ENCODE peak calls at places on chromosomes 1 and 21, in seven cellular contexts. Y is H4; H is kidney epithelial cell; S is erythroblast; Q is activated CD8-positive, alpha-beta memory T cell treated with anti-CD3 and anti-CD28 coated beads for 48 hours; X is psoas muscle; G is activated CD4-positive, CD25-positive, alpha-beta regulatory T cell treated with anti-CD3 and anti-CD28 coated beads, Interleukin-2, amount 50 U/mL, for 72 hours. F is an unnamed sample.

GRCh38 chr21:38561205-38561604 is 62.9 kb upstream of the ERG start:
- DNase-seq in S (no peak), Y (no peak), Q (no peak), G (no peak), X (no peak), H (no peak), F (no peak)

GRCh38 chr1:195569934-195570333 is 1038.3 kb downstream of the KCNT2 start:
- DNase-seq in S (no peak), H (no peak), Y (no peak), Q (no peak), G (no peak), X (no peak), F (no peak)

GRCh38 chr21:27246741-27247140 is 279.9 kb upstream of the ADAMTS5 start:
- DNase-seq in G (no peak), H (peak), Y (no peak), X (no peak), Q (no peak), S (no peak), F (no peak)

GRCh38 chr1:183278736-183279591 is 92.9 kb downstream of the LAMC2 start:
- DNase-seq in Y (peak), X (no peak), G (no peak), Q (no peak), S (no peak), H (peak), F (no peak)

GRCh38 chr1:232292818-232293217 is 337.1 kb downstream of the SIPA1L2 start:
- DNase-seq in Q (no peak), Y (no peak), G (no peak), H (no peak), X (no peak), S (no peak), F (no peak)

GRCh38 chr1:156823210-156823790 is 6.7 kb upstream of the SH2D2A start:
- DNase-seq in X (no peak), S (no peak), Y (no peak), G (no peak), Q (no peak), H (no peak), F (no peak)

GRCh38 chr1:222654849-222655248 is 37.0 kb downstream of the MIA3 start:
- DNase-seq in H (no peak), G (peak), Q (peak), X (no peak), S (peak), Y (peak), F (no peak)

GRCh38 chr1:39776400-39776713 is 5.2 kb upstream of the OXCT2 start:
- DNase-seq in Y (peak), Q (no peak), H (no peak), G (no peak), S (no peak), X (no peak), F (no peak)

GRCh38 chr21:33557447-33557846 is 14.6 kb downstream of the SON start:
- DNase-seq in G (no peak), S (no peak), Q (no peak), H (no peak), Y (no peak), X (no peak), F (no peak)

GRCh38 chr1:55720243-55720642 is 505.1 kb upstream of the USP24 start:
- DNase-seq in S (no peak), X (no peak), G (no peak), Y (no peak), H (no peak), Q (no peak), F (no peak)

GRCh38 chr1:198794498-198794897 is 155.7 kb downstream of the PTPRC start:
- DNase-seq in G (no peak), S (no peak), H (no peak), Q (no peak), X (no peak), Y (no peak), F (no peak)

GRCh38 chr1:8040586-8040985 is 14.5 kb upstream of the ERRFI1 start:
- DNase-seq in G (no peak), S (no peak), X (peak), Y (peak), H (peak), Q (no peak), F (no peak)

GRCh38 chr1:41907446-41907845 is 11.3 kb downstream of the HIVEP3 start:
- DNase-seq in Y (no peak), S (no peak), Q (no peak), X (no peak), H (no peak), G (no peak), F (no peak)

GRCh38 chr1:58881471-58881994 is 97.7 kb upstream of the JUN start:
- DNase-seq in H (no peak), Q (no peak), G (no peak), S (peak), X (peak), Y (peak), F (no peak)

GRCh38 chr1:9625761-9626160 is 25.8 kb upstream of the PIK3CD start:
- DNase-seq in H (no peak), X (no peak), Y (no peak), G (no peak), S (no peak), Q (no peak), F (no peak)

GRCh38 chr1:201538618-201539551 is at the start of gene NAV1:
- DNase-seq in Q (no peak), Y (peak), H (no peak), S (no peak), G (no peak), X (peak), F (peak)

GRCh38 chr1:245129811-245130210 is 25.0 kb upstream of the KIF26B start:
- DNase-seq in Y (no peak), G (no peak), S (no peak), H (no peak), X (no peak), Q (no peak), F (no peak)

F was measured in H1.